ENCODE peak calls at places on chromosomes 1 and 21, in eight cellular contexts. J, X, F, C, D, R, M and T are unnamed samples.

GRCh38 chr21:40047993-40048730 is 180.9 kb downstream of the PCP4 start:
- DNase-seq in D (no peak), F (peak; percentile 27), X (no peak), J (no peak), C (no peak), R (no peak), M (no peak), T (no peak)

GRCh38 chr1:26887125-26887524 is 3.0 kb downstream of the GPN2 start:
- DNase-seq in C (peak; percentile 5), X (no peak), J (peak; percentile 7), R (no peak), M (no peak), F (peak; percentile 42), D (no peak), T (no peak)

GRCh38 chr1:202085682-202086373 is 36.9 kb upstream of the GPR37L1 start:
- DNase-seq in R (peak; percentile 84), J (no peak), F (no peak), C (no peak), X (no peak), M (no peak), D (no peak), T (no peak)

GRCh38 chr1:163273766-163274441 is 47.9 kb upstream of the NUF2 start:
- DNase-seq in X (no peak), C (no peak), R (no peak), M (no peak), F (no peak), D (no peak), J (no peak), T (no peak)

GRCh38 chr1:10267319-10267718 is 56.9 kb downstream of the KIF1B start:
- DNase-seq in D (no peak), X (no peak), J (no peak), R (no peak), M (no peak), C (peak; percentile 22), F (no peak), T (no peak)

GRCh38 chr1:172533511-172534116 is 664 bp downstream of the SUCO start:
- DNase-seq in R (peak; percentile 33), J (peak; percentile 38), C (no peak), F (no peak), M (peak; percentile 47), X (peak; percentile 22), D (no peak), T (peak; percentile 41)

GRCh38 chr21:34736116-34736870 is 67.5 kb downstream of the CLIC6 start:
- DNase-seq in D (no peak), C (no peak), F (peak; percentile 57), J (no peak), M (no peak), X (no peak), R (no peak), T (no peak)

GRCh38 chr1:55363261-55363660 is 148.1 kb upstream of the USP24 start:
- DNase-seq in J (no peak), F (no peak), C (no peak), M (no peak), R (no peak), X (no peak), D (no peak), T (no peak)

GRCh38 chr1:227896710-227897655 is 50.7 kb downstream of the WNT9A start:
- DNase-seq in F (no peak), R (no peak), M (no peak), D (peak; percentile 18), J (no peak), C (no peak), X (no peak), T (no peak)

GRCh38 chr1:47753808-47754207 is 243.4 kb downstream of the TRABD2B start:
- DNase-seq in M (no peak), J (no peak), D (no peak), X (no peak), C (no peak), R (no peak), F (no peak), T (no peak)

GRCh38 chr1:16396591-16396990 is 29.5 kb downstream of the SZRD1 start:
- DNase-seq in M (no peak), X (no peak), F (peak; percentile 67), R (peak; percentile 28), J (no peak), C (peak; percentile 79), D (no peak), T (no peak)

GRCh38 chr1:241518447-241519307 is 878 bp downstream of the FH start:
- DNase-seq in M (peak; percentile 40), F (no peak), R (no peak), D (no peak), X (peak; percentile 15), J (no peak), C (no peak), T (peak; percentile 32)

GRCh38 chr1:20080441-20081330 is 10.7 kb downstream of the PLA2G5 start:
- DNase-seq in X (no peak), M (no peak), F (no peak), D (no peak), C (no peak), J (no peak), R (no peak), T (no peak)

GRCh38 chr21:45042664-45043161 is 31.7 kb upstream of the ADARB1 start:
- DNase-seq in D (no peak), F (no peak), M (no peak), R (no peak), J (no peak), X (no peak), C (no peak), T (no peak)

GRCh38 chr1:61842863-61843514 is 100.7 kb downstream of the PATJ start:
- DNase-seq in M (no peak), J (no peak), D (no peak), F (peak; percentile 3), R (no peak), X (no peak), C (no peak), T (no peak)

GRCh38 chr1:18936814-18937481 is 19.5 kb downstream of the IFFO2 start:
- DNase-seq in X (no peak), D (no peak), F (no peak), C (no peak), J (no peak), M (no peak), R (no peak), T (no peak)

GRCh38 chr1:46183926-46184557 is 7.8 kb upstream of the P3R3URF start:
- DNase-seq in F (no peak), X (no peak), M (no peak), C (no peak), J (no peak), R (no peak), D (no peak), T (no peak)

GRCh38 chr1:25644962-25645361 is 28.4 kb downstream of the MAN1C1 start:
- DNase-seq in D (no peak), F (no peak), X (no peak), M (no peak), J (no peak), R (no peak), C (no peak), T (no peak)

GRCh38 chr1:69263982-69264381 is 303.7 kb upstream of the LRRC7 start:
- DNase-seq in X (no peak), R (peak; percentile 83), C (peak; percentile 26), F (no peak), M (no peak), D (no peak), J (peak; percentile 86), T (no peak)

GRCh38 chr1:92996131-92996463 is 34.8 kb upstream of the DIPK1A start:
- DNase-seq in R (no peak), M (no peak), F (no peak), J (no peak), X (no peak), C (no peak), D (no peak), T (no peak)

GRCh38 chr1:193103759-193104495 is 1.3 kb downstream of the GLRX2 start:
- DNase-seq in X (no peak), R (no peak), C (no peak), J (no peak), F (peak; percentile 14), M (no peak), D (no peak), T (no peak)

GRCh38 chr21:43189936-43190335 is 21.1 kb downstream of the CRYAA start:
- DNase-seq in R (no peak), F (no peak), D (no peak), M (no peak), C (no peak), J (no peak), X (no peak), T (no peak)

GRCh38 chr1:229155472-229155871 is 115.4 kb upstream of the RAB4A start:
- DNase-seq in D (no peak), R (no peak), M (peak; percentile 30), C (no peak), F (no peak), X (no peak), J (no peak), T (peak; percentile 32)

GRCh38 chr1:230711245-230711644 is 2.7 kb downstream of the AGT start:
- DNase-seq in M (no peak), R (no peak), F (no peak), X (no peak), C (no peak), J (no peak), D (no peak), T (no peak)

GRCh38 chr1:102742426-102742825 is 365.9 kb downstream of the COL11A1 start:
- DNase-seq in M (no peak), R (no peak), J (no peak), F (no peak), D (no peak), C (no peak), X (no peak), T (no peak)

GRCh38 chr1:55155522-55155921 is 59.6 kb downstream of the USP24 start:
- DNase-seq in F (no peak), M (no peak), J (no peak), C (peak; percentile 71), R (peak; percentile 14), X (no peak), D (no peak), T (no peak)

GRCh38 chr21:25362375-25363267 is 244.7 kb downstream of the MRPL39 start:
- DNase-seq in F (no peak), M (no peak), X (no peak), R (no peak), D (no peak), J (no peak), C (no peak), T (no peak)

GRCh38 chr1:38680801-38681510 is 178.6 kb downstream of the RRAGC start:
- DNase-seq in C (peak; percentile 55), M (no peak), J (no peak), F (no peak), R (no peak), D (no peak), X (no peak), T (no peak)

GRCh38 chr1:202264300-202265075 is 70.9 kb downstream of the LGR6 start:
- DNase-seq in J (no peak), D (no peak), R (no peak), M (no peak), F (no peak), C (no peak), X (no peak), T (no peak)